ENCODE peak calls at places on chromosomes 5 and 9, in eight cellular contexts. One of them, this sample, is unnamed.

GRCh38 chr5:1409386-1410110 is 35.7 kb downstream of the SLC6A3 start:
- DNase-seq in non-pigmented ciliary epithelial cell: no peak
- DNase-seq in NCI-H1417 treated with DMSO at 0.1 percent for 48 hours: no peak
- DNase-seq in activated T-cell treated with anti-CD3 and anti-CD28 coated beads for 1 hour: no peak
- DNase-seq in epithelial cell of proximal tubule: no peak
- DNase-seq in left lung: no peak
- DNase-seq in RWPE1: peak
- DNase-seq in foreskin fibroblast: peak
- DNase-seq in this sample: peak

GRCh38 chr5:151551985-151552384 is 39.1 kb downstream of the FAT2 start:
- DNase-seq in non-pigmented ciliary epithelial cell: no peak
- DNase-seq in NCI-H1417 treated with DMSO at 0.1 percent for 48 hours: no peak
- DNase-seq in activated T-cell treated with anti-CD3 and anti-CD28 coated beads for 1 hour: no peak
- DNase-seq in epithelial cell of proximal tubule: no peak
- DNase-seq in left lung: no peak
- DNase-seq in RWPE1: no peak
- DNase-seq in foreskin fibroblast: no peak
- DNase-seq in this sample: no peak

GRCh38 chr5:10828241-10828640 is 67.2 kb upstream of the DAP start:
- DNase-seq in non-pigmented ciliary epithelial cell: no peak
- DNase-seq in NCI-H1417 treated with DMSO at 0.1 percent for 48 hours: no peak
- DNase-seq in activated T-cell treated with anti-CD3 and anti-CD28 coated beads for 1 hour: no peak
- DNase-seq in epithelial cell of proximal tubule: peak
- DNase-seq in left lung: no peak
- DNase-seq in RWPE1: no peak
- DNase-seq in foreskin fibroblast: peak
- DNase-seq in this sample: no peak

GRCh38 chr5:177479774-177480173 is 6.3 kb upstream of the DBN1 start:
- DNase-seq in non-pigmented ciliary epithelial cell: no peak
- DNase-seq in NCI-H1417 treated with DMSO at 0.1 percent for 48 hours: no peak
- DNase-seq in activated T-cell treated with anti-CD3 and anti-CD28 coated beads for 1 hour: no peak
- DNase-seq in epithelial cell of proximal tubule: no peak
- DNase-seq in left lung: no peak
- DNase-seq in RWPE1: no peak
- DNase-seq in foreskin fibroblast: peak
- DNase-seq in this sample: no peak

GRCh38 chr5:71860048-71860447 is 141.0 kb downstream of the CARTPT start:
- DNase-seq in non-pigmented ciliary epithelial cell: no peak
- DNase-seq in NCI-H1417 treated with DMSO at 0.1 percent for 48 hours: no peak
- DNase-seq in activated T-cell treated with anti-CD3 and anti-CD28 coated beads for 1 hour: no peak
- DNase-seq in epithelial cell of proximal tubule: no peak
- DNase-seq in left lung: no peak
- DNase-seq in RWPE1: no peak
- DNase-seq in foreskin fibroblast: no peak
- DNase-seq in this sample: no peak

GRCh38 chr5:107430077-107430625 is 240.6 kb downstream of the EFNA5 start:
- DNase-seq in non-pigmented ciliary epithelial cell: no peak
- DNase-seq in NCI-H1417 treated with DMSO at 0.1 percent for 48 hours: no peak
- DNase-seq in activated T-cell treated with anti-CD3 and anti-CD28 coated beads for 1 hour: no peak
- DNase-seq in epithelial cell of proximal tubule: no peak
- DNase-seq in left lung: no peak
- DNase-seq in RWPE1: no peak
- DNase-seq in foreskin fibroblast: peak
- DNase-seq in this sample: no peak

GRCh38 chr5:150469718-150470470 is 20.4 kb upstream of the RPS14 start:
- DNase-seq in non-pigmented ciliary epithelial cell: peak
- DNase-seq in NCI-H1417 treated with DMSO at 0.1 percent for 48 hours: no peak
- DNase-seq in activated T-cell treated with anti-CD3 and anti-CD28 coated beads for 1 hour: no peak
- DNase-seq in epithelial cell of proximal tubule: peak
- DNase-seq in left lung: no peak
- DNase-seq in RWPE1: peak
- DNase-seq in foreskin fibroblast: peak
- DNase-seq in this sample: no peak

GRCh38 chr9:81716409-81716808 is 27.1 kb upstream of the TLE1 start:
- DNase-seq in non-pigmented ciliary epithelial cell: no peak
- DNase-seq in NCI-H1417 treated with DMSO at 0.1 percent for 48 hours: no peak
- DNase-seq in activated T-cell treated with anti-CD3 and anti-CD28 coated beads for 1 hour: no peak
- DNase-seq in epithelial cell of proximal tubule: no peak
- DNase-seq in left lung: no peak
- DNase-seq in RWPE1: no peak
- DNase-seq in foreskin fibroblast: peak
- DNase-seq in this sample: no peak

GRCh38 chr9:8292657-8293056 is 493.1 kb upstream of the DMAC1 start:
- DNase-seq in non-pigmented ciliary epithelial cell: no peak
- DNase-seq in NCI-H1417 treated with DMSO at 0.1 percent for 48 hours: no peak
- DNase-seq in activated T-cell treated with anti-CD3 and anti-CD28 coated beads for 1 hour: no peak
- DNase-seq in epithelial cell of proximal tubule: no peak
- DNase-seq in left lung: no peak
- DNase-seq in RWPE1: no peak
- DNase-seq in foreskin fibroblast: no peak
- DNase-seq in this sample: no peak

GRCh38 chr5:5298841-5299543 is 123.5 kb upstream of the ICE1 start:
- DNase-seq in non-pigmented ciliary epithelial cell: no peak
- DNase-seq in NCI-H1417 treated with DMSO at 0.1 percent for 48 hours: no peak
- DNase-seq in activated T-cell treated with anti-CD3 and anti-CD28 coated beads for 1 hour: no peak
- DNase-seq in epithelial cell of proximal tubule: no peak
- DNase-seq in left lung: no peak
- DNase-seq in RWPE1: no peak
- DNase-seq in foreskin fibroblast: no peak
- DNase-seq in this sample: no peak

GRCh38 chr5:180207593-180207992 is 1.4 kb downstream of the RASGEF1C start:
- DNase-seq in non-pigmented ciliary epithelial cell: no peak
- DNase-seq in NCI-H1417 treated with DMSO at 0.1 percent for 48 hours: no peak
- DNase-seq in activated T-cell treated with anti-CD3 and anti-CD28 coated beads for 1 hour: no peak
- DNase-seq in epithelial cell of proximal tubule: no peak
- DNase-seq in left lung: no peak
- DNase-seq in RWPE1: no peak
- DNase-seq in foreskin fibroblast: no peak
- DNase-seq in this sample: no peak

GRCh38 chr5:10595305-10595677 is 31.4 kb downstream of the ANKRD33B start:
- DNase-seq in non-pigmented ciliary epithelial cell: no peak
- DNase-seq in NCI-H1417 treated with DMSO at 0.1 percent for 48 hours: no peak
- DNase-seq in activated T-cell treated with anti-CD3 and anti-CD28 coated beads for 1 hour: no peak
- DNase-seq in epithelial cell of proximal tubule: no peak
- DNase-seq in left lung: no peak
- DNase-seq in RWPE1: no peak
- DNase-seq in foreskin fibroblast: peak
- DNase-seq in this sample: no peak

GRCh38 chr5:146877178-146877681 is 1.3 kb downstream of the PPP2R2B start:
- DNase-seq in non-pigmented ciliary epithelial cell: no peak
- DNase-seq in NCI-H1417 treated with DMSO at 0.1 percent for 48 hours: peak
- DNase-seq in activated T-cell treated with anti-CD3 and anti-CD28 coated beads for 1 hour: no peak
- DNase-seq in epithelial cell of proximal tubule: no peak
- DNase-seq in left lung: no peak
- DNase-seq in RWPE1: no peak
- DNase-seq in foreskin fibroblast: no peak
- DNase-seq in this sample: no peak

GRCh38 chr5:40429258-40430111 is 250.2 kb upstream of the PTGER4 start:
- DNase-seq in non-pigmented ciliary epithelial cell: no peak
- DNase-seq in NCI-H1417 treated with DMSO at 0.1 percent for 48 hours: no peak
- DNase-seq in activated T-cell treated with anti-CD3 and anti-CD28 coated beads for 1 hour: no peak
- DNase-seq in epithelial cell of proximal tubule: no peak
- DNase-seq in left lung: no peak
- DNase-seq in RWPE1: peak
- DNase-seq in foreskin fibroblast: peak
- DNase-seq in this sample: no peak

GRCh38 chr5:1217596-1218206 is 7.5 kb upstream of the SLC6A18 start:
- DNase-seq in non-pigmented ciliary epithelial cell: no peak
- DNase-seq in NCI-H1417 treated with DMSO at 0.1 percent for 48 hours: no peak
- DNase-seq in activated T-cell treated with anti-CD3 and anti-CD28 coated beads for 1 hour: no peak
- DNase-seq in epithelial cell of proximal tubule: no peak
- DNase-seq in left lung: no peak
- DNase-seq in RWPE1: no peak
- DNase-seq in foreskin fibroblast: no peak
- DNase-seq in this sample: no peak

GRCh38 chr5:54470677-54471076 is 15.2 kb downstream of the HSPB3 start:
- DNase-seq in non-pigmented ciliary epithelial cell: peak
- DNase-seq in NCI-H1417 treated with DMSO at 0.1 percent for 48 hours: no peak
- DNase-seq in activated T-cell treated with anti-CD3 and anti-CD28 coated beads for 1 hour: no peak
- DNase-seq in epithelial cell of proximal tubule: no peak
- DNase-seq in left lung: no peak
- DNase-seq in RWPE1: no peak
- DNase-seq in foreskin fibroblast: peak
- DNase-seq in this sample: no peak

GRCh38 chr9:21779397-21779796 is 23.0 kb upstream of the MTAP start:
- DNase-seq in non-pigmented ciliary epithelial cell: no peak
- DNase-seq in NCI-H1417 treated with DMSO at 0.1 percent for 48 hours: no peak
- DNase-seq in activated T-cell treated with anti-CD3 and anti-CD28 coated beads for 1 hour: no peak
- DNase-seq in epithelial cell of proximal tubule: no peak
- DNase-seq in left lung: no peak
- DNase-seq in RWPE1: no peak
- DNase-seq in foreskin fibroblast: peak
- DNase-seq in this sample: no peak

GRCh38 chr9:115000217-115000639 is 69.8 kb upstream of the TNFSF8 start:
- DNase-seq in non-pigmented ciliary epithelial cell: no peak
- DNase-seq in NCI-H1417 treated with DMSO at 0.1 percent for 48 hours: no peak
- DNase-seq in activated T-cell treated with anti-CD3 and anti-CD28 coated beads for 1 hour: no peak
- DNase-seq in epithelial cell of proximal tubule: no peak
- DNase-seq in left lung: no peak
- DNase-seq in RWPE1: no peak
- DNase-seq in foreskin fibroblast: no peak
- DNase-seq in this sample: no peak

GRCh38 chr9:115651456-115651855 is 502.1 kb upstream of the PAPPA start:
- DNase-seq in non-pigmented ciliary epithelial cell: no peak
- DNase-seq in NCI-H1417 treated with DMSO at 0.1 percent for 48 hours: no peak
- DNase-seq in activated T-cell treated with anti-CD3 and anti-CD28 coated beads for 1 hour: no peak
- DNase-seq in epithelial cell of proximal tubule: no peak
- DNase-seq in left lung: no peak
- DNase-seq in RWPE1: no peak
- DNase-seq in foreskin fibroblast: peak
- DNase-seq in this sample: no peak

GRCh38 chr9:21395778-21396717 is 10.8 kb upstream of the IFNA2 start:
- DNase-seq in non-pigmented ciliary epithelial cell: no peak
- DNase-seq in NCI-H1417 treated with DMSO at 0.1 percent for 48 hours: no peak
- DNase-seq in activated T-cell treated with anti-CD3 and anti-CD28 coated beads for 1 hour: peak
- DNase-seq in epithelial cell of proximal tubule: no peak
- DNase-seq in left lung: peak
- DNase-seq in RWPE1: no peak
- DNase-seq in foreskin fibroblast: peak
- DNase-seq in this sample: peak

GRCh38 chr5:51375084-51375483 is 8.2 kb upstream of the ISL1 start:
- DNase-seq in non-pigmented ciliary epithelial cell: no peak
- DNase-seq in NCI-H1417 treated with DMSO at 0.1 percent for 48 hours: no peak
- DNase-seq in activated T-cell treated with anti-CD3 and anti-CD28 coated beads for 1 hour: no peak
- DNase-seq in epithelial cell of proximal tubule: no peak
- DNase-seq in left lung: no peak
- DNase-seq in RWPE1: no peak
- DNase-seq in foreskin fibroblast: no peak
- DNase-seq in this sample: no peak

GRCh38 chr9:127207734-127208410 is 56.7 kb upstream of the GARNL3 start:
- DNase-seq in non-pigmented ciliary epithelial cell: no peak
- DNase-seq in NCI-H1417 treated with DMSO at 0.1 percent for 48 hours: no peak
- DNase-seq in activated T-cell treated with anti-CD3 and anti-CD28 coated beads for 1 hour: no peak
- DNase-seq in epithelial cell of proximal tubule: no peak
- DNase-seq in left lung: no peak
- DNase-seq in RWPE1: no peak
- DNase-seq in foreskin fibroblast: no peak
- DNase-seq in this sample: no peak